ENCODE peak calls at places on chromosomes 5 and 9, in six cellular contexts. K is A549, N is B cell, I is GM10248, Y is GM12865, F is upper lobe of left lung. L is an unnamed sample.

GRCh38 chr9:33924978-33925797 is 108.2 kb downstream of the UBE2R2 start:
- DNase-seq in K (peak), N (peak), I (peak), Y (peak), F (no peak), L (no peak)

GRCh38 chr5:78547731-78548189 is 100.8 kb downstream of the LHFPL2 start:
- DNase-seq in I (no peak), F (no peak), N (no peak), K (no peak), Y (no peak), L (no peak)

GRCh38 chr9:121566401-121567141 is 66.9 kb upstream of the GGTA1 start:
- DNase-seq in N (no peak), I (no peak), F (no peak), K (no peak), Y (no peak), L (no peak)

GRCh38 chr9:130672466-130672865 is 8.1 kb downstream of the PRDM12 start:
- DNase-seq in N (no peak), Y (no peak), I (no peak), K (no peak), F (no peak), L (no peak)

GRCh38 chr9:135547756-135548736 is 2.1 kb downstream of the OBP2A start:
- DNase-seq in Y (no peak), K (no peak), I (no peak), N (no peak), F (no peak), L (no peak)

GRCh38 chr9:127303830-127304229 is 39.3 kb downstream of the GARNL3 start:
- DNase-seq in N (no peak), K (no peak), I (no peak), F (no peak), Y (no peak), L (no peak)

GRCh38 chr9:109448223-109448622 is 49.9 kb downstream of the PTPN3 start:
- DNase-seq in F (no peak), I (no peak), Y (no peak), K (no peak), N (no peak), L (no peak)

GRCh38 chr9:14692536-14692917 is 705 bp downstream of the ZDHHC21 start:
- DNase-seq in Y (peak), K (no peak), I (no peak), N (no peak), F (no peak), L (no peak)

GRCh38 chr9:16100596-16101091 is 547.8 kb downstream of the CCDC171 start:
- DNase-seq in K (no peak), N (no peak), I (no peak), Y (no peak), F (peak), L (no peak)

GRCh38 chr9:110048976-110049698 is 158.8 kb downstream of the C9orf152 start:
- DNase-seq in N (peak), K (no peak), F (no peak), Y (peak), I (peak), L (peak)

GRCh38 chr9:75712690-75713089 is 177.8 kb upstream of the PCSK5 start:
- DNase-seq in Y (no peak), F (no peak), K (no peak), N (no peak), I (no peak), L (no peak)

GRCh38 chr5:175216991-175217390 is 227.0 kb downstream of the DRD1 start:
- DNase-seq in F (no peak), I (no peak), Y (no peak), K (no peak), N (no peak), L (no peak)

GRCh38 chr9:137411260-137411659 is 11.7 kb downstream of the EXD3 start:
- DNase-seq in K (no peak), Y (no peak), N (no peak), F (no peak), I (no peak), L (no peak)

GRCh38 chr9:109843651-109844050 is 63.7 kb downstream of the PALM2AKAP2 start:
- DNase-seq in Y (no peak), F (no peak), I (no peak), N (no peak), K (no peak), L (no peak)

GRCh38 chr5:36442796-36443195 is 141.1 kb upstream of the RANBP3L start:
- DNase-seq in Y (no peak), K (no peak), F (no peak), I (no peak), N (no peak), L (no peak)

GRCh38 chr5:90014420-90014819 is 395.1 kb downstream of the CETN3 start:
- DNase-seq in Y (peak), K (no peak), I (peak), N (no peak), F (no peak), L (no peak)

GRCh38 chr9:97900738-97901565 is 21.3 kb downstream of the TRMO start:
- DNase-seq in I (peak), Y (peak), N (peak), F (no peak), K (peak), L (no peak)

GRCh38 chr9:117088786-117089185 is 326.1 kb downstream of the ASTN2 start:
- DNase-seq in F (no peak), K (no peak), I (no peak), N (no peak), Y (no peak), L (no peak)

GRCh38 chr5:11149136-11149535 is 388.1 kb upstream of the DAP start:
- DNase-seq in N (no peak), F (no peak), I (no peak), Y (no peak), K (no peak), L (no peak)

GRCh38 chr5:167296680-167297079 is 994.8 kb upstream of the WWC1 start:
- DNase-seq in K (no peak), I (no peak), F (no peak), N (no peak), Y (no peak), L (no peak)

GRCh38 chr9:34992376-34992951 is 2.9 kb downstream of the DNAJB5 start:
- DNase-seq in K (peak), Y (peak), I (no peak), F (no peak), N (no peak), L (no peak)

GRCh38 chr9:126516936-126517750 is 96.6 kb upstream of the LMX1B start:
- DNase-seq in Y (no peak), F (peak), I (peak), K (peak), N (peak), L (no peak)

GRCh38 chr5:172311026-172311425 is 27.5 kb upstream of the UBTD2 start:
- DNase-seq in I (no peak), N (no peak), F (no peak), K (no peak), Y (no peak), L (no peak)

GRCh38 chr5:22560115-22560514 is 293.0 kb downstream of the CDH12 start:
- DNase-seq in K (peak), F (no peak), I (no peak), N (no peak), Y (no peak), L (no peak)

GRCh38 chr9:129422032-129422842 is 198.7 kb downstream of the C9orf50 start:
- DNase-seq in Y (no peak), K (no peak), F (no peak), N (no peak), I (no peak), L (no peak)

DNA sequence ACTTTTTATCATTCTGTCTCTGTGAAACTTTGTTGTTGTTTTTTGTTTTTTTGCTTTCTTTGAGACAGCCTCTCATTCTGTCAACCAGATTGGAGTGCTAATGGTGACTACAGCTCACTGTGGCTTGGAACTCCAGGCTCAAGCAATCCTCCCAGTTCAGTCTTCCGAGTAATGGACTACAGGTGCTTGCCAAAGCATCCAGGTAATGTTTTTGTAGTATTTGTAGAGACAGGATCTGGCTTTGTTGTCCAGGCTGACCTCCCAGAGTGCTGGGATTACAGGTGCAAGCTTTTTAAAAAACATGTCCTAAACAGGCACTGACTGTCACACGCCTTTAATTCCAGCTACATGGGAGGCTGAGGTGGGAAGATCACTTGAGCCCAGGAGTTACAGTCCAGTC is 235.1 kb downstream of the MEF2C start:
- DNase-seq in I (no peak), N (no peak), Y (no peak), F (no peak), K (no peak), L (no peak)
- TF ChIP-seq CTCF in I (no peak), N (no peak), Y (no peak), F (no peak), K (no peak), L (no peak)

DNA sequence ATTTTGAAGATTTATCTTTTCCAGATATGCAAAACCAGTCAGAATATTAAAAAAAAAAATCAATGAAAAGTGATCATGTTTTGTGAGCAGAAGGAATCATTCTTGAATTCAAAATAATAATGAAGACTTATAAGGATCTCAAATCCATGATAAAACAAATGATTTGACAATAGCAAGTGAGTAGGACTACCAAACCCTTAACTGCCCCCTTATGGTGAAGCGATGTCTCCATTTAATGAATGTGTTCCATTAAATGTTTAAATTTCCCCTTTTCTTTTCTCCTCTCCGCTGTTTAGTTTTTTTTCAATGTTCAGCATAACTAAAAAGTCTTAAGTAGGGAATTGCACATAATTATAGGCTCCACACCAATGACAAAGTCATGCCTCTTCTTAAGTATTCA is 12.2 kb upstream of the MARCHF3 start:
- DNase-seq in N (peak), F (no peak), I (no peak), Y (no peak), K (no peak), L (no peak)
- TF ChIP-seq CTCF in N (peak), F (no peak), I (peak), Y (no peak), K (no peak), L (peak)

GRCh38 chr5:143862260-143862659 is 50.3 kb downstream of the HMHB1 start:
- DNase-seq in F (no peak), K (no peak), Y (no peak), I (no peak), N (no peak), L (no peak)

GRCh38 chr5:143865421-143865820 is 53.5 kb downstream of the HMHB1 start:
- DNase-seq in K (no peak), N (no peak), Y (no peak), I (no peak), F (no peak), L (no peak)

DNA sequence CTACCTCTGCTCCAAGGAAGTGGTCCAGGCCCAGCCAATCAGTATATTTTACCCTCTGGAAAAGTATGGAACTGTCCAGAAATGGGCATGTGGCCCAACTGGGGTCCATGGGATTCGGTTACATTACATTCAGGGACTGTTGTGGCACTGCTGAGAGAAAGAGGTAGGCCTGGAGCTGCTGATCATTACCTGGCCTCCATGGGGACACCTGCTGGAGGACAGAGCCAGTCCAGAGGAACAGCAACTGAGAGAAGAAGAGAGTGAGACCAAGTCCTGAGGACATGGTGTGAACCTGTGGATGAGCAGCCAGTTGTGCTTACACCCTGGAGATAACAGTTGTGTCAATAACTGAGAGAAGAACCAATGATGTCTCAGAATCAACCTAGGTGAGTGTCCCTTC is 48.2 kb downstream of the HMHB1 start:
- DNase-seq in Y (no peak), K (no peak), N (no peak), F (no peak), I (peak), L (no peak)
- TF ChIP-seq CTCF in Y (no peak), K (no peak), N (no peak), F (no peak), I (no peak), L (no peak)

DNA sequence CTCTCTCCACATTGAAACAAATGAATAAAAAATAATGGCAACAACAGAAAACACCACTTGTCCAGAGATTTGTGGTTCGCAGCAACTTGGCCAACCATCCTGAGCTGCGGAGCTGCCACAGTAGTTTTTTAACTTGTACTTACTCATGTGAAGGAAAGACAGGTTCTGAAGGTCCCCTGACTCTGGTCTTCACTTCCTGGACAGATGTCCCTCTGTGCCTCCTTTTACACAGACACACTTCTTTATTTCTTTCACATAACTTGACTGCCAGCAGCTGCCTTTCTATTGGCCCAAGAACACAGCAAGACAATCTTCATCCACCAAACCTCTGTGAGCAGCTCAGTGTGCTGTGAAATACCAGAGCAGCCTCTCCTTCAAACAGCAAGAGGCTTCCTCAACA is 198.8 kb downstream of the NR2F1-AS1 start:
- DNase-seq in I (no peak), Y (peak), K (no peak), F (no peak), N (no peak), L (no peak)
- TF ChIP-seq CTCF in I (no peak), Y (no peak), K (no peak), F (no peak), N (no peak), L (no peak)

GRCh38 chr5:135487839-135488514 is 35.8 kb upstream of the TIFAB start:
- DNase-seq in F (peak), N (no peak), I (no peak), Y (no peak), K (no peak), L (no peak)
- TF ChIP-seq CTCF in F (no peak), N (no peak), I (no peak), Y (no peak), K (no peak), L (peak)

GRCh38 chr9:36905101-36906066 is 128.7 kb downstream of the PAX5 start:
- DNase-seq in I (no peak), N (no peak), Y (no peak), F (no peak), K (no peak), L (no peak)
- TF ChIP-seq CTCF in I (no peak), N (no peak), Y (no peak), F (no peak), K (no peak), L (no peak)

L was measured in type B pancreatic cell.